ENCODE peak calls at places on chromosomes 4 and X, in eight cellular contexts. M is fibroblast of the aortic adventitia, H is psoas muscle, X is head of caudate nucleus, O is HCT116, S is type B pancreatic cell, Z is NCI-H524, B is left cardiac atrium. A is an unnamed sample.

GRCh38 chr4:7987148-7987989 is 47.7 kb upstream of the AFAP1 start:
- DNase-seq in X (peak; percentile 78), O (peak; percentile 65), Z (peak; percentile 39), H (peak; percentile 64), S (no peak), M (peak; percentile 83), B (peak; percentile 76), A (peak; percentile 76)

GRCh38 chr4:8147231-8147970 is 11.2 kb downstream of the ABLIM2 start:
- DNase-seq in O (no peak), H (no peak), X (no peak), M (no peak), S (no peak), B (no peak), Z (no peak), A (no peak)

GRCh38 chrX:123357941-123358340 is 173.9 kb downstream of the GRIA3 start:
- DNase-seq in X (no peak), H (no peak), S (no peak), M (no peak), O (no peak), B (no peak), Z (no peak), A (no peak)

GRCh38 chr4:20044502-20044911 is 207.2 kb upstream of the SLIT2 start:
- DNase-seq in Z (no peak), M (peak; percentile 83), B (no peak), O (no peak), H (no peak), X (no peak), S (no peak), A (no peak)

GRCh38 chrX:40244980-40245379 is 147.2 kb upstream of the BCOR start:
- DNase-seq in S (no peak), Z (peak; percentile 55), M (peak; percentile 81), H (no peak), B (no peak), X (no peak), O (no peak), A (no peak)

GRCh38 chr4:167966161-167966560 is 126.2 kb upstream of the ANXA10 start:
- DNase-seq in X (no peak), H (no peak), S (no peak), B (no peak), Z (no peak), O (no peak), M (peak; percentile 13), A (no peak)

GRCh38 chr4:7055990-7056325 is 11.9 kb downstream of the GRPEL1 start:
- DNase-seq in X (no peak), Z (no peak), O (no peak), S (no peak), B (peak; percentile 17), M (no peak), H (no peak), A (no peak)

GRCh38 chr4:76951333-76952033 is 1.9 kb downstream of the SEPTIN11 start:
- DNase-seq in O (no peak), X (no peak), Z (no peak), H (no peak), M (peak; percentile 39), S (no peak), B (no peak), A (no peak)

GRCh38 chrX:72094894-72095293 is 36.8 kb downstream of the RTL5 start:
- DNase-seq in Z (peak; percentile 24), H (no peak), B (peak; percentile 71), S (no peak), O (no peak), M (peak; percentile 37), X (peak; percentile 32), A (peak; percentile 45)

GRCh38 chrX:8244301-8244700 is 73.2 kb upstream of the VCX2 start:
- DNase-seq in B (no peak), O (no peak), X (no peak), Z (no peak), S (no peak), H (no peak), M (no peak), A (no peak)

GRCh38 chrX:48576108-48576507 is 1.8 kb downstream of the RBM3 start:
- DNase-seq in S (no peak), M (no peak), Z (no peak), O (no peak), H (no peak), X (no peak), B (no peak), A (no peak)

GRCh38 chrX:69280956-69281355 is 115.7 kb upstream of the PJA1 start:
- DNase-seq in M (no peak), H (no peak), B (no peak), X (no peak), Z (no peak), O (no peak), S (no peak), A (no peak)

GRCh38 chr4:82790060-82790660 is 8.4 kb downstream of the SCD5 start:
- DNase-seq in H (no peak), O (no peak), B (no peak), Z (no peak), M (no peak), S (no peak), X (no peak), A (no peak)

GRCh38 chrX:123088930-123089329 is 95.1 kb upstream of the GRIA3 start:
- DNase-seq in X (no peak), Z (no peak), S (no peak), H (no peak), M (no peak), O (no peak), B (no peak), A (no peak)

GRCh38 chr4:55132775-55133174 is 7.4 kb upstream of the KDR start:
- DNase-seq in X (no peak), O (no peak), H (no peak), B (no peak), M (no peak), Z (no peak), S (no peak), A (no peak)

GRCh38 chr4:45100936-45101818 is 374.8 kb upstream of the GNPDA2 start:
- DNase-seq in B (peak; percentile 19), O (no peak), M (no peak), X (no peak), Z (no peak), S (no peak), H (no peak), A (no peak)

GRCh38 chrX:124274438-124275166 is 57.9 kb upstream of the TEX13D start:
- DNase-seq in H (no peak), O (no peak), S (no peak), X (no peak), Z (peak; percentile 11), B (no peak), M (no peak), A (no peak)

GRCh38 chr4:8101213-8101781 is 57.3 kb downstream of the ABLIM2 start:
- DNase-seq in Z (no peak), S (no peak), H (peak; percentile 93), O (no peak), X (no peak), B (peak; percentile 73), M (peak; percentile 7), A (no peak)

GRCh38 chr4:6416518-6417286 is 55.7 kb downstream of the PPP2R2C start:
- DNase-seq in Z (peak; percentile 97), H (no peak), B (no peak), S (no peak), M (no peak), O (no peak), X (peak; percentile 74), A (no peak)

GRCh38 chr4:8188743-8189550 is 10.1 kb upstream of the SH3TC1 start:
- DNase-seq in H (peak; percentile 83), S (no peak), X (peak; percentile 74), B (peak; percentile 86), O (no peak), M (no peak), Z (peak; percentile 93), A (no peak)

GRCh38 chrX:129768586-129769466 is 10.9 kb upstream of the SASH3 start:
- DNase-seq in H (no peak), S (no peak), B (no peak), Z (no peak), M (peak; percentile 19), X (no peak), O (no peak), A (no peak)

GRCh38 chrX:154986826-154987575 is 35.5 kb downstream of the F8 start:
- DNase-seq in B (no peak), O (no peak), M (peak; percentile 12), Z (no peak), X (no peak), H (no peak), S (no peak), A (no peak)

GRCh38 chr4:36341936-36342335 is 60.5 kb downstream of the DTHD1 start:
- DNase-seq in S (no peak), X (no peak), H (no peak), M (no peak), B (peak; percentile 34), Z (no peak), O (no peak), A (no peak)

GRCh38 chrX:130109429-130110378 is 593 bp downstream of the ELF4 start:
- DNase-seq in X (no peak), Z (no peak), B (peak; percentile 16), M (peak; percentile 54), O (no peak), S (no peak), H (peak; percentile 24), A (no peak)

GRCh38 chr4:138650917-138651564 is 364.5 kb upstream of the NOCT start:
- DNase-seq in Z (no peak), H (no peak), S (no peak), O (no peak), B (no peak), M (peak; percentile 91), X (no peak), A (no peak)

GRCh38 chrX:46574941-46575381 is 1.4 kb downstream of the CHST7 start:
- DNase-seq in X (peak; percentile 36), Z (peak; percentile 16), B (no peak), M (no peak), H (peak; percentile 17), O (no peak), S (no peak), A (peak; percentile 32)

GRCh38 chr4:80036949-80037348 is 36.1 kb downstream of the ANTXR2 start:
- DNase-seq in Z (no peak), B (no peak), H (no peak), M (peak; percentile 97), S (no peak), X (no peak), O (no peak), A (no peak)

A was measured in CD8-positive, alpha-beta T cell.